ENCODE peak calls at places on chromosomes 4 and X, in four cellular contexts. I is SK-N-SH, K is GM12878, G is left lung. U is an unnamed sample. For H3K4me1, the result is how much of the 10 kb centered on the place peaks cover.

GRCh38 chr4:5952286-5953002 is 59.6 kb upstream of the CRMP1 start:
- DNase-seq in K (no peak), G (no peak), I (no peak), U (no peak)

GRCh38 chr4:71497078-71497477 is 158.3 kb downstream of the SLC4A4 start:
- DNase-seq in K (no peak), I (no peak), G (no peak), U (no peak)

GRCh38 chr4:124433044-124433443 is 279.5 kb downstream of the ANKRD50 start:
- DNase-seq in I (no peak), G (no peak), K (no peak), U (no peak)

GRCh38 chr4:22515888-22516541 is at the start of gene ADGRA3:
- DNase-seq in K (no peak), I (peak), G (peak), U (no peak)

GRCh38 chr4:6241062-6241845 is 28.4 kb upstream of the WFS1 start:
- DNase-seq in G (peak), K (no peak), I (no peak), U (no peak)

GRCh38 chrX:54640103-54640428 is 110.0 kb downstream of the GNL3L start:
- DNase-seq in G (no peak), I (no peak), K (no peak), U (no peak)

GRCh38 chr4:176413171-176413570 is 93.4 kb downstream of the SPCS3 start:
- DNase-seq in I (no peak), G (no peak), K (peak), U (no peak)

GRCh38 chrX:13226214-13226613 is 93.6 kb downstream of the ATXN3L start:
- DNase-seq in K (no peak), I (no peak), G (no peak), U (no peak)

GRCh38 chr4:113499696-113500095 is 261.8 kb downstream of the CAMK2D start:
- DNase-seq in G (no peak), K (no peak), I (no peak), U (no peak)

GRCh38 chr4:153722036-153722435 is 37.8 kb downstream of the RNF175 start:
- DNase-seq in I (no peak), K (no peak), G (no peak), U (no peak)

GRCh38 chr4:42428036-42428435 is 30.7 kb downstream of the SHISA3 start:
- DNase-seq in I (no peak), G (no peak), K (no peak), U (no peak)

GRCh38 chr4:94274912-94275311 is 67.2 kb downstream of the SMARCAD1 start:
- DNase-seq in G (no peak), I (no peak), K (no peak), U (no peak)

GRCh38 chr4:128583753-128584712 is 225.5 kb upstream of the JADE1 start:
- DNase-seq in I (peak), K (no peak), G (no peak), U (no peak)

GRCh38 chr4:99300934-99301333 is 10.1 kb upstream of the ADH1A start:
- DNase-seq in I (no peak), K (no peak), G (peak), U (no peak)

GRCh38 chrX:47570794-47571193 is 9.8 kb downstream of the ARAF start:
- DNase-seq in G (no peak), K (no peak), I (no peak), U (no peak)

GRCh38 chrX:8988456-8988855 is 45.5 kb downstream of the FAM9B start:
- DNase-seq in I (no peak), G (peak), K (no peak), U (no peak)

GRCh38 chrX:2469196-2469685 is 31.5 kb downstream of the DHRSX start:
- DNase-seq in I (no peak), G (no peak), K (no peak), U (no peak)

GRCh38 chr4:15837591-15837990 is 59.5 kb downstream of the CD38 start:
- DNase-seq in K (no peak), I (no peak), G (no peak), U (no peak)

GRCh38 chr4:29711226-29711625 is 1008.9 kb upstream of the PCDH7 start:
- DNase-seq in I (no peak), G (no peak), K (no peak), U (no peak)

GRCh38 chrX:39731390-39731680 is 366.4 kb downstream of the BCOR start:
- DNase-seq in K (no peak), G (no peak), I (peak), U (no peak)

GRCh38 chr4:159269143-159269542 is 166.3 kb downstream of the RAPGEF2 start:
- DNase-seq in I (peak), K (no peak), G (no peak), U (no peak)

GRCh38 chr4:8265171-8265929 is 4.2 kb upstream of the HTRA3 start:
- DNase-seq in G (no peak), K (no peak), I (no peak), U (no peak)

GRCh38 chrX:155225774-155226173 is 9.5 kb downstream of the VBP1 start:
- DNase-seq in K (no peak), G (no peak), I (no peak), U (no peak)

GRCh38 chr4:73439445-73439844 is 3.4 kb downstream of the AFP start:
- DNase-seq in G (no peak), I (no peak), K (no peak), U (no peak)

GRCh38 chrX:14073561-14073960 is 43.9 kb upstream of the GEMIN8 start:
- DNase-seq in I (no peak), G (no peak), K (no peak), U (no peak)

GRCh38 chrX:72296991-72297390 is 8.7 kb downstream of the CITED1 start:
- DNase-seq in I (no peak), G (no peak), K (no peak), U (no peak)

GRCh38 chrX:39493168-39493567 is 604.6 kb downstream of the BCOR start:
- DNase-seq in I (no peak), K (no peak), G (no peak), U (no peak)

GRCh38 chr4:147768113-147768512 is 36.2 kb downstream of the ARHGAP10 start:
- DNase-seq in G (no peak), K (no peak), I (no peak), U (no peak)

GRCh38 chr4:20529681-20530080 is 170.6 kb upstream of the PACRGL start:
- DNase-seq in I (no peak), G (no peak), K (no peak), U (no peak)
- H3K4me3 ChIP-seq in I (no peak), G (no peak), K (no peak), U (no peak)

GRCh38 chr4:108119199-108119800 is 49.4 kb downstream of the LEF1 start:
- DNase-seq in K (no peak), I (no peak), G (no peak), U (no peak)
- H3K4me1 ChIP-seq in K (under half), I (under half), G (under half), U (under half)

GRCh38 chr4:56434599-56435000 is 815 bp downstream of the PPAT start:
- DNase-seq in I (no peak), K (no peak), G (no peak), U (no peak)

GRCh38 chr4:56435748-56436442 is at the start of gene PAICS:
- DNase-seq in I (peak), K (peak), G (peak), U (peak)

GRCh38 chr4:56433280-56433679 is 2.1 kb downstream of the PPAT start:
- DNase-seq in K (no peak), I (no peak), G (no peak), U (no peak)

GRCh38 chr4:56430203-56430602 is 5.2 kb downstream of the PPAT start:
- DNase-seq in G (no peak), I (no peak), K (no peak), U (no peak)

GRCh38 chr4:56435001-56435747 is at the start of gene PPAT:
- DNase-seq in G (peak), K (peak), I (peak), U (peak)
- TF ChIP-seq CTCF in G (peak), K (peak), I (no peak), U (peak)

GRCh38 chr4:1290165-1290977 is 680 bp downstream of the MAEA start:
- DNase-seq in G (no peak), K (no peak), I (no peak), U (no peak)

GRCh38 chr4:1291996-1292702 is 2.5 kb downstream of the MAEA start:
- DNase-seq in G (no peak), I (no peak), K (no peak), U (no peak)

GRCh38 chr4:1289232-1290164 is at the start of gene MAEA:
- DNase-seq in I (peak), G (peak), K (peak), U (peak)

GRCh38 chr4:1288786-1289185 is 905 bp upstream of the MAEA start:
- DNase-seq in I (no peak), G (no peak), K (no peak), U (no peak)

DNA sequence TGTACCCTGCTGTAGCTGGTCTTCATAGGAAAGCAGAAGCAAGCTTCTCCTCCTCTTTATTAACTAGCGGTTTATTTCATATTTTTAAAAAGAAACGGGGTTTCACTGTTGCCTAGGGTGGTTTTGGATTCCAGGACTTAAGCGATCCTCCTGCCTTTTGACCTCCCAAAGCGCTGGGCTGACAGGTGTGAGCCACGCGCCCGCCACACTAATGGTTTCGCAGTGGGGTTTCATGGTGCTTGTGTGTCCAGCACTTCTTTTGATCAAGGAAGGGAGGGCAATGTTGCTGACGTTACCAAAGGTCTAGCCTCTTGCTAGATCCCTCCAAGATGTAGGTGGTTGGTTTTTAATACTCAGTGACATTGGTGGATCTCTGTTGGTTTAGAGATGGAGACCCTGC is 1.4 kb downstream of the MAEA start:
- DNase-seq in G (no peak), I (no peak), K (no peak), U (no peak)
- H3K4me3 ChIP-seq in G (peak), I (peak), K (peak), U (peak)

U was measured in esophagus squamous epithelium.